ENCODE peak calls at places on chromosomes 4 and X, in five cellular contexts. B is uterus, L is IMR-90, Z is transverse colon, D is K562. T is an unnamed sample.

GRCh38 chr4:144872508-144873293 is 225.3 kb downstream of the ANAPC10 start:
- DNase-seq in B (no peak), L (no peak), Z (no peak), D (no peak), T (no peak)

GRCh38 chr4:13349096-13349495 is 135.0 kb downstream of the RAB28 start:
- DNase-seq in B (no peak), Z (no peak), D (no peak), L (peak; percentile 6), T (no peak)

GRCh38 chrX:136202889-136203288 is 48.3 kb downstream of the MAP7D3 start:
- DNase-seq in D (no peak), B (no peak), Z (no peak), L (peak; percentile 30), T (no peak)

GRCh38 chr4:119329837-119330620 is 8.1 kb upstream of the FABP2 start:
- DNase-seq in L (no peak), D (no peak), B (no peak), Z (no peak), T (no peak)

GRCh38 chr4:46211406-46211805 is 87.6 kb upstream of the GABRG1 start:
- DNase-seq in D (no peak), Z (no peak), B (no peak), L (no peak), T (no peak)

GRCh38 chrX:154991039-154991438 is 31.5 kb downstream of the F8 start:
- DNase-seq in B (no peak), D (no peak), Z (no peak), L (no peak), T (no peak)

GRCh38 chr4:71607780-71608673 is 175.9 kb downstream of the GC start:
- DNase-seq in B (no peak), L (peak; percentile 6), Z (no peak), D (no peak), T (no peak)

GRCh38 chrX:126165721-126166401 is at the start of gene DCAF12L2:
- DNase-seq in B (no peak), D (no peak), Z (no peak), L (no peak), T (peak; percentile 57)

GRCh38 chr4:125316391-125316780 is 1.6 kb downstream of the FAT4 start:
- DNase-seq in Z (peak; percentile 15), B (peak; percentile 34), D (no peak), L (no peak), T (no peak)

GRCh38 chrX:132491191-132491590 is 2.4 kb upstream of the MBNL3 start:
- DNase-seq in Z (peak; percentile 22), B (no peak), L (no peak), D (no peak), T (no peak)

GRCh38 chr4:24363751-24364150 is 220.6 kb downstream of the DHX15 start:
- DNase-seq in B (no peak), L (no peak), Z (no peak), D (no peak), T (no peak)

GRCh38 chrX:119698835-119699234 is 5.9 kb upstream of the SEPTIN6 start:
- DNase-seq in B (no peak), L (peak; percentile 67), Z (no peak), D (peak; percentile 23), T (no peak)

GRCh38 chr4:2924286-2924685 is 38.9 kb downstream of the NOP14 start:
- DNase-seq in L (no peak), B (peak; percentile 8), D (no peak), Z (no peak), T (no peak)

GRCh38 chr4:169968999-169969398 is 57.2 kb downstream of the MFAP3L start:
- DNase-seq in L (peak; percentile 11), Z (no peak), D (no peak), B (no peak), T (no peak)

GRCh38 chrX:115047715-115048114 is 30.3 kb upstream of the IL13RA2 start:
- DNase-seq in L (no peak), B (no peak), D (no peak), Z (no peak), T (no peak)
- TF ChIP-seq POLR2A in L (no peak), B (no peak), D (no peak), Z (no peak), T (no peak)

DNA sequence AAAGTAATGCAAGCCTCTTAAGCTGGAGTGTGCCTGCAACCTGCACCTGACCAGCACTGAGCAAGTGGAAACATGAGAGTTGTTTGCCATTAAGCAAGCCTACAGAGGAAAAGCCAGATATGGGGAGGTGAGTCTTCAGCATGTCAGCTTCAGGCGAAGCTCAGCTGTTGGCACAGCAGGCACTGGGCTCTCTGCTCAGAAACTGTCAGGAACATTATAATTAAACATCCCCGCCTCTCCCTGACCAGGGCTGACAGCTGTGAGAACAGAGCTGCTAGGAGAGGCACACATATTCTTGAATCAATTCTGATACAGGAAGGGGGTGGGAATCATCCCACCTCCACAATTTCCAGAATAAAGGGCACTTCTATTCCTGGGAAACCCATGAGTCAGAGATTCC is 19.0 kb upstream of the DCX start:
- DNase-seq in Z (no peak), B (no peak), D (no peak), L (no peak), T (no peak)
- H3K27me3 ChIP-seq in Z (no peaks in the 10 kb centered on the region), B (peaks cover 7% of the 10 kb centered on the region), D (no peaks in the 10 kb centered on the region), L (no peaks in the 10 kb centered on the region), T (no peaks in the 10 kb centered on the region)

GRCh38 chr4:17707671-17708070 is 73.8 kb downstream of the FAM184B start:
- DNase-seq in L (no peak), B (no peak), Z (no peak), D (no peak), T (no peak)

GRCh38 chr4:17708992-17709759 is 72.2 kb downstream of the FAM184B start:
- DNase-seq in Z (no peak), D (no peak), B (no peak), L (no peak), T (no peak)

GRCh38 chr4:17713779-17714178 is 67.6 kb downstream of the FAM184B start:
- DNase-seq in L (no peak), D (no peak), Z (no peak), B (no peak), T (no peak)

GRCh38 chr4:17709760-17710068 is 71.7 kb downstream of the FAM184B start:
- DNase-seq in D (no peak), L (no peak), Z (no peak), B (no peak), T (no peak)

GRCh38 chr4:17712166-17712565 is 69.3 kb downstream of the FAM184B start:
- DNase-seq in D (no peak), B (no peak), Z (no peak), L (no peak), T (no peak)
- TF ChIP-seq CTCF in D (no peak), B (no peak), Z (no peak), L (no peak), T (no peak)

GRCh38 chrX:1657367-1658082 is 42.7 kb downstream of the ASMT start:
- DNase-seq in L (no peak), B (no peak), Z (peak; percentile 17), D (no peak), T (no peak)

GRCh38 chrX:1659664-1660461 is 45.0 kb downstream of the ASMT start:
- DNase-seq in L (no peak), B (no peak), D (no peak), Z (no peak), T (no peak)

GRCh38 chrX:1658083-1658463 is 43.2 kb downstream of the ASMT start:
- DNase-seq in D (no peak), L (no peak), Z (no peak), B (no peak), T (no peak)

GRCh38 chrX:1661048-1661921 is 46.4 kb downstream of the ASMT start:
- DNase-seq in B (peak; percentile 15), D (peak; percentile 18), L (no peak), Z (peak; percentile 68), T (no peak)

GRCh38 chrX:1661922-1662221 is 47.0 kb downstream of the ASMT start:
- DNase-seq in L (no peak), D (no peak), Z (no peak), B (no peak), T (no peak)
- TF ChIP-seq POLR2A in L (no peak), D (no peak), Z (no peak), B (no peak), T (no peak)

GRCh38 chrX:129116651-129117050 is 406.6 kb downstream of the SMARCA1 start:
- DNase-seq in Z (no peak), D (no peak), L (no peak), B (no peak), T (no peak)

GRCh38 chrX:129115935-129116334 is 407.4 kb downstream of the SMARCA1 start:
- DNase-seq in B (no peak), Z (no peak), L (no peak), D (no peak), T (no peak)

DNA sequence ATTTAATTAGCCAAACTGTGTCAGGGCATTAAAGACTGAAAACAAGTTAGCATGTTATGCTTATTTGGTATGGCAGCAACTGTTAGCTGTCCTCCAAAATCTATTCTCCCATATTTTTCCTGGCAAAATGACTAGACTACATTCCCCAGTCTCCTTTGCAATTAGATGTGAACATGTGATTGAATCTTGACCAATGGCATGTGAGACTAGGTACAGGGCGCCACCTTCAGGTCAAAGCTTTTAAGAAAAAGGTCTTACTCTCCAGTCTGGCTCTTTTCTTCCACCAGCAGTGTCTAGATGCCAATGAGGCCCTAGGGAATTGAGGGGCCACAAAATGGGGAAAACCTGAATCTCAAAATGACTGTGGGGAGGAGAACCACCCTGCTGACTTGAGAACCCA is 408.2 kb downstream of the SMARCA1 start:
- DNase-seq in B (no peak), L (peak; percentile 8), Z (peak; percentile 14), D (peak; percentile 56), T (no peak)
- H3K27me3 ChIP-seq in B (no peaks in the 10 kb centered on the region), L (peaks cover 1% of the 10 kb centered on the region), Z (no peaks in the 10 kb centered on the region), D (no peaks in the 10 kb centered on the region), T (no peaks in the 10 kb centered on the region)

DNA sequence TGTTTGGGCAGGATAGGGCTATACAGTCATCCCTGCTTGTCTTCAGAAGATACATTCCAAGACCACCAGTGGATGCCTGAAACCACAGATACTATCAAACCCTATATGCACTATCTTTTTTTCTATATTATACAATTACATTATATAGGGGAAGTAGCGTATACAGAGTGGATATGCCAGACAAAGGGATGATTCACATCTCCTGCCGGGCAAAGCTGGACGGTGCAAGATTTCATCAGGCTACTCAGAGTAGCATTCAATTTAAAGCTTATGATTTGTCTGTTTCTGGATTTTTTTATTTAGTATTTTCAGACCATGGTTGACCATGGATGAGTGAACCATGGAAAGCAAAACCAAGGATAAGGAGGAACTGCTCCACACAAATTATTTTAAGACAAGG is 7.0 kb upstream of the AMTN start:
- DNase-seq in Z (no peak), L (no peak), B (no peak), D (no peak), T (no peak)
- TF ChIP-seq CTCF in Z (no peak), L (no peak), B (no peak), D (no peak), T (no peak)

DNA sequence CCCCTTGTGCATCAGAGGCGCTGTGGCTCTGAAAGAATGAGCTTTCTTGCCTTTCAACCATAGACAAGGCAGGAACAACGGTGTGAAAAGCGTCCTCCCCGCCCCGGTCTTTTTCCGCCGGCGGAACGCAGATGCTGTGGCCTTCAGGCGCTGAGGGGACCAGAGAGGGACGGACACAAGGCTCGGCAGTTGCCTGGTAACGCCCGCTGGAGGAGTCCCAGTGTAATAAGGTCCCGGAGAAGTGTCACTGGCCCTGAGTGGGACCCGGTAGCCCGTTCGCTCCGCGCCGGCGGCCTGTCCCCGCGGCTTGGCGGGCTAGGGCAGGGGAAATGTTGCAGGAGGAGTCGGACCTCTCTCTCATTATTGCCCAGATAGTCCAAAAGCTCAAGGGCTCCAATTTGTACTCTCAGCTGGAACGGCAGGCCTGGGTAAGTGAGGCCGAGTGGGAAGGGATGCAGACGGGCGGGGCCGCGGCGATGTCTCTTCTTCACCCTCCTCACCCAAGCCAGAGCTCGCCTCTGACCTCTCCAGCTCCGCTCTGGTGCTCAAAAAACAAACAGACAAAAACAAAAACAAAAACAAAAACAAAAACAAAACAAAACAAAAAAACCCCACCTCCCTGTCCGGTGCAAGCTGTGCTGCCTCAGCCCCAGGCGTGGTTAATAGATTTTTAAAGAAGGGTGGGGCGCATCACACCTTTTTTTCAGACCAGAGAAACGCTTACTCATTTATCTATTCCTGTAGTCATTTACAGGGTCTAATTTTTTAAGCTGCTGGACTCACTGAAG is at the start of gene TBC1D19:
- DNase-seq in D (peak; percentile 79), Z (peak; percentile 90), L (peak; percentile 85), B (peak; percentile 83), T (peak; percentile 95)
- TF ChIP-seq POLR2A in D (peak; percentile 60), Z (peak; percentile 23), L (no peak), B (peak; percentile 36), T (no peak)

T was measured in sigmoid colon.